ENCODE peak calls at places on chromosomes 12 and 14, in five cellular contexts. X is WERI-Rb-1, A is AG04450, Q is brain microvascular endothelial cell, U is IMR-90. P is an unnamed sample.

GRCh38 chr12:43317156-43317555 is 234.8 kb downstream of the ADAMTS20 start:
- DNase-seq in X (no peak), A (no peak), U (no peak), Q (no peak), P (no peak)

GRCh38 chr12:4275869-4276253 is 2.3 kb downstream of the CCND2 start:
- DNase-seq in A (no peak), X (no peak), U (no peak), Q (no peak), P (no peak)

GRCh38 chr14:77612011-77612620 is 4.3 kb downstream of the SPTLC2 start:
- DNase-seq in Q (no peak), X (no peak), A (no peak), U (peak), P (no peak)

GRCh38 chr12:45991289-45992249 is 1.2 kb upstream of the SCAF11 start:
- DNase-seq in A (no peak), Q (peak), X (peak), U (peak), P (peak)

GRCh38 chr12:107477018-107477417 is 208.6 kb upstream of the PWP1 start:
- DNase-seq in X (no peak), Q (no peak), A (no peak), U (no peak), P (no peak)

GRCh38 chr14:63542231-63542999 is 762 bp downstream of the PPP2R5E start:
- DNase-seq in A (no peak), Q (no peak), X (peak), U (no peak), P (no peak)

GRCh38 chr14:63605041-63605532 is 36.6 kb downstream of the WDR89 start:
- DNase-seq in A (no peak), U (peak), Q (peak), X (no peak), P (no peak)

GRCh38 chr12:8455281-8455680 is 481 bp upstream of the CLEC6A start:
- DNase-seq in U (no peak), A (no peak), X (no peak), Q (no peak), P (no peak)

GRCh38 chr12:51000245-51000644 is 25.9 kb downstream of the SLC11A2 start:
- DNase-seq in A (no peak), U (peak), Q (peak), X (no peak), P (no peak)

GRCh38 chr12:52155048-52155868 is 36.6 kb downstream of the KRT80 start:
- DNase-seq in A (no peak), U (no peak), X (no peak), Q (peak), P (no peak)

GRCh38 chr14:35934499-35934898 is 108.4 kb downstream of the BRMS1L start:
- DNase-seq in X (no peak), U (no peak), A (no peak), Q (no peak), P (no peak)

GRCh38 chr12:110335481-110336045 is 54.5 kb downstream of the ATP2A2 start:
- DNase-seq in X (no peak), Q (no peak), U (no peak), A (no peak), P (no peak)

GRCh38 chr12:51381226-51382079 is 9.8 kb downstream of the GALNT6 start:
- DNase-seq in A (peak), U (peak), Q (no peak), X (no peak), P (no peak)

GRCh38 chr12:5945071-5946008 is at the start of gene ANO2:
- DNase-seq in A (no peak), U (no peak), Q (no peak), X (peak), P (no peak)

GRCh38 chr14:23321572-23322547 is 603 bp downstream of the PABPN1 start:
- DNase-seq in A (no peak), U (peak), X (no peak), Q (peak), P (peak)

GRCh38 chr12:12537421-12537820 is 25.2 kb downstream of the DUSP16 start:
- DNase-seq in X (no peak), A (no peak), Q (no peak), U (peak), P (no peak)

GRCh38 chr14:100609941-100610391 is 22.7 kb upstream of the BEGAIN start:
- DNase-seq in U (no peak), X (no peak), A (no peak), Q (no peak), P (no peak)

GRCh38 chr12:46998811-46999368 is 80.5 kb upstream of the PCED1B start:
- DNase-seq in A (peak), X (no peak), Q (peak), U (peak), P (no peak)

GRCh38 chr12:78210894-78211302 is 380.2 kb downstream of the NAV3 start:
- DNase-seq in A (no peak), X (no peak), Q (peak), U (peak), P (no peak)

GRCh38 chr14:42269234-42269633 is 662.6 kb downstream of the LRFN5 start:
- DNase-seq in Q (no peak), X (no peak), A (no peak), U (no peak), P (no peak)

GRCh38 chr14:97273540-97273939 is 476.4 kb downstream of the VRK1 start:
- DNase-seq in Q (no peak), U (no peak), X (no peak), A (no peak), P (no peak)

GRCh38 chr14:76924363-76925151 is 98.3 kb downstream of the LRRC74A start:
- DNase-seq in A (no peak), X (no peak), U (no peak), Q (peak), P (peak)

GRCh38 chr14:46663382-46663781 is 11.8 kb upstream of the RPL10L start:
- DNase-seq in A (no peak), Q (no peak), U (no peak), X (no peak), P (no peak)

GRCh38 chr12:116141110-116141832 is 136.2 kb downstream of the MED13L start:
- DNase-seq in A (no peak), X (no peak), U (no peak), Q (no peak), P (no peak)

GRCh38 chr12:109114644-109115043 is 1.7 kb upstream of the ACACB start:
- DNase-seq in Q (no peak), A (no peak), X (no peak), U (no peak), P (no peak)

GRCh38 chr12:109113661-109114321 is 2.6 kb upstream of the ACACB start:
- DNase-seq in U (no peak), X (no peak), Q (no peak), A (no peak), P (no peak)

GRCh38 chr12:109115404-109115757 is 1.0 kb upstream of the ACACB start:
- DNase-seq in A (no peak), X (no peak), Q (no peak), U (no peak), P (no peak)

GRCh38 chr12:109115758-109116610 is at the start of gene ACACB:
- DNase-seq in Q (no peak), X (no peak), U (no peak), A (no peak), P (peak)

DNA sequence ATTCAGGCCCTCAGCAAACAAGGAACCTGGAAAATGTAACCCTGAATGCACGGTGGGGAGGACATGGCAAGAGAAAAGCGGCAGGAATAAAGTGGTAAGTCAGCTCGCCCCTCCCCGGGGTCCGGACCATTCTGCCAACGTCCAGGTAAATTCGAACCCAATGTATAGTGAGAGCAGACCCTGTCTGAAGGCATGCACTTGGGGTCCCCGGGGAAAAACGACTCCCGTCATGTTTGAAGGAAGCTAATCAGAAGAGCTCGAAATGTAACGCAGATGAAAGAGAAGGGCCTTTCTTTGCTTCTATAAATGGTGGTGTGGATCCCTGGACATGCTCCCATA is 193 bp downstream of the ACACB start:
- DNase-seq in Q (no peak), A (no peak), X (no peak), U (no peak), P (no peak)
- H3K27ac ChIP-seq in Q (no peak), A (no peak), X (no peak), U (no peak), P (peak)

GRCh38 chr12:112680993-112681392 is 110.6 kb upstream of the RPH3A start:
- DNase-seq in U (no peak), X (no peak), Q (no peak), A (no peak), P (no peak)

GRCh38 chr12:112674539-112674938 is 117.0 kb upstream of the RPH3A start:
- DNase-seq in Q (no peak), X (no peak), A (no peak), U (no peak), P (no peak)

GRCh38 chr12:112682586-112682985 is 109.0 kb upstream of the RPH3A start:
- DNase-seq in Q (no peak), A (no peak), X (no peak), U (no peak), P (no peak)

GRCh38 chr12:112676526-112676925 is 115.0 kb upstream of the RPH3A start:
- DNase-seq in A (no peak), Q (no peak), U (no peak), X (no peak), P (no peak)

GRCh38 chr12:112677050-112677765 is 114.3 kb upstream of the RPH3A start:
- DNase-seq in U (no peak), Q (no peak), A (no peak), X (no peak), P (no peak)
- H3K27ac ChIP-seq in U (no peak), Q (no peak), A (no peak), X (no peak), P (no peak)

GRCh38 chr14:75025082-75025481 is 22.4 kb downstream of the EIF2B2 start:
- DNase-seq in A (no peak), U (peak), Q (peak), X (no peak), P (no peak)
- H3K27ac ChIP-seq in A (no peak), U (no peak), Q (peak), X (no peak), P (no peak)

GRCh38 chr14:75126121-75126544 is 715 bp downstream of the NEK9 start:
- DNase-seq in A (no peak), X (no peak), Q (no peak), U (no peak), P (no peak)

GRCh38 chr14:75125617-75126016 is 1.2 kb downstream of the NEK9 start:
- DNase-seq in Q (peak), X (no peak), A (no peak), U (peak), P (no peak)

GRCh38 chr14:75126679-75127473 is at the start of gene NEK9:
- DNase-seq in Q (peak), X (peak), U (peak), A (no peak), P (peak)

GRCh38 chr14:75121559-75121958 is 5.3 kb downstream of the NEK9 start:
- DNase-seq in Q (no peak), A (no peak), U (no peak), X (no peak), P (no peak)

GRCh38 chr14:75123991-75124390 is 2.9 kb downstream of the NEK9 start:
- DNase-seq in Q (peak), X (no peak), A (no peak), U (peak), P (no peak)
- H3K27ac ChIP-seq in Q (peak), X (no peak), A (no peak), U (no peak), P (no peak)

GRCh38 chr14:104513641-104514046 is 65.9 kb upstream of the C14orf180 start:
- DNase-seq in X (no peak), Q (no peak), U (no peak), A (no peak), P (no peak)
- H3K27ac ChIP-seq in X (no peak), Q (no peak), U (no peak), A (no peak), P (no peak)

P was measured in caudate nucleus.